ENCODE peak calls at places on chromosomes 4 and X, in eight cellular contexts. One of them, this sample, is unnamed.

GRCh38 chrX:21655901-21656586 is 2.1 kb downstream of the KLHL34 start:
- DNase-seq in anterior cingulate cortex: no peak
- DNase-seq in nephron progenitor cell: no peak
- DNase-seq in amniotic stem cell: no peak
- DNase-seq in RPMI8226: no peak
- DNase-seq in nucleus accumbens: no peak
- DNase-seq in activated B cell treated with CpG ODN at 0.5 μM for 24 hours: peak; percentile 15
- DNase-seq in iPS-NIHi11: no peak
- DNase-seq in this sample: no peak

GRCh38 chr4:166043801-166044200 is 170.8 kb downstream of the TLL1 start:
- DNase-seq in iPS-NIHi11: no peak
- DNase-seq in anterior cingulate cortex: no peak
- DNase-seq in RPMI8226: no peak
- DNase-seq in activated B cell treated with CpG ODN at 0.5 μM for 24 hours: no peak
- DNase-seq in nucleus accumbens: no peak
- DNase-seq in amniotic stem cell: no peak
- DNase-seq in nephron progenitor cell: no peak
- DNase-seq in this sample: no peak

GRCh38 chr4:76495166-76495565 is 60.1 kb downstream of the SHROOM3 start:
- DNase-seq in RPMI8226: no peak
- DNase-seq in iPS-NIHi11: no peak
- DNase-seq in nucleus accumbens: no peak
- DNase-seq in nephron progenitor cell: no peak
- DNase-seq in anterior cingulate cortex: no peak
- DNase-seq in activated B cell treated with CpG ODN at 0.5 μM for 24 hours: no peak
- DNase-seq in amniotic stem cell: no peak
- DNase-seq in this sample: no peak

GRCh38 chrX:38817004-38817703 is 15.9 kb downstream of the MID1IP1 start:
- DNase-seq in nephron progenitor cell: peak; percentile 3
- DNase-seq in iPS-NIHi11: peak; percentile 41
- DNase-seq in RPMI8226: peak; percentile 19
- DNase-seq in anterior cingulate cortex: no peak
- DNase-seq in nucleus accumbens: no peak
- DNase-seq in amniotic stem cell: no peak
- DNase-seq in activated B cell treated with CpG ODN at 0.5 μM for 24 hours: no peak
- DNase-seq in this sample: no peak

GRCh38 chr4:77006753-77007355 is 57.3 kb downstream of the SEPTIN11 start:
- DNase-seq in iPS-NIHi11: no peak
- DNase-seq in nucleus accumbens: no peak
- DNase-seq in amniotic stem cell: no peak
- DNase-seq in anterior cingulate cortex: no peak
- DNase-seq in activated B cell treated with CpG ODN at 0.5 μM for 24 hours: no peak
- DNase-seq in nephron progenitor cell: no peak
- DNase-seq in RPMI8226: no peak
- DNase-seq in this sample: no peak

GRCh38 chr4:42954925-42955669 is 62.6 kb downstream of the GRXCR1 start:
- DNase-seq in nephron progenitor cell: no peak
- DNase-seq in activated B cell treated with CpG ODN at 0.5 μM for 24 hours: no peak
- DNase-seq in RPMI8226: no peak
- DNase-seq in iPS-NIHi11: no peak
- DNase-seq in nucleus accumbens: no peak
- DNase-seq in amniotic stem cell: no peak
- DNase-seq in anterior cingulate cortex: peak; percentile 20
- DNase-seq in this sample: no peak

GRCh38 chr4:166903408-166903807 is 330.9 kb downstream of the SPOCK3 start:
- DNase-seq in nephron progenitor cell: no peak
- DNase-seq in RPMI8226: no peak
- DNase-seq in anterior cingulate cortex: no peak
- DNase-seq in amniotic stem cell: no peak
- DNase-seq in iPS-NIHi11: no peak
- DNase-seq in activated B cell treated with CpG ODN at 0.5 μM for 24 hours: no peak
- DNase-seq in nucleus accumbens: no peak
- DNase-seq in this sample: no peak

GRCh38 chr4:10605056-10605455 is 79.5 kb downstream of the CLNK start:
- DNase-seq in RPMI8226: no peak
- DNase-seq in activated B cell treated with CpG ODN at 0.5 μM for 24 hours: no peak
- DNase-seq in nephron progenitor cell: no peak
- DNase-seq in anterior cingulate cortex: no peak
- DNase-seq in iPS-NIHi11: no peak
- DNase-seq in amniotic stem cell: no peak
- DNase-seq in nucleus accumbens: no peak
- DNase-seq in this sample: no peak

GRCh38 chr4:3410401-3411135 is 31.2 kb upstream of the HGFAC start:
- DNase-seq in amniotic stem cell: no peak
- DNase-seq in nucleus accumbens: no peak
- DNase-seq in iPS-NIHi11: no peak
- DNase-seq in anterior cingulate cortex: no peak
- DNase-seq in nephron progenitor cell: no peak
- DNase-seq in activated B cell treated with CpG ODN at 0.5 μM for 24 hours: no peak
- DNase-seq in RPMI8226: no peak
- DNase-seq in this sample: no peak

GRCh38 chr4:41176357-41176756 is 38.0 kb downstream of the APBB2 start:
- DNase-seq in nucleus accumbens: no peak
- DNase-seq in RPMI8226: no peak
- DNase-seq in amniotic stem cell: peak; percentile 45
- DNase-seq in anterior cingulate cortex: no peak
- DNase-seq in activated B cell treated with CpG ODN at 0.5 μM for 24 hours: no peak
- DNase-seq in nephron progenitor cell: no peak
- DNase-seq in iPS-NIHi11: no peak
- DNase-seq in this sample: no peak

GRCh38 chr4:55866290-55866907 is 13.0 kb downstream of the EXOC1 start:
- DNase-seq in nucleus accumbens: no peak
- DNase-seq in nephron progenitor cell: no peak
- DNase-seq in activated B cell treated with CpG ODN at 0.5 μM for 24 hours: no peak
- DNase-seq in RPMI8226: peak; percentile 30
- DNase-seq in iPS-NIHi11: no peak
- DNase-seq in anterior cingulate cortex: no peak
- DNase-seq in amniotic stem cell: peak; percentile 80
- DNase-seq in this sample: no peak

GRCh38 chr4:5027366-5027765 is 8.1 kb upstream of the CYTL1 start:
- DNase-seq in anterior cingulate cortex: no peak
- DNase-seq in RPMI8226: no peak
- DNase-seq in nucleus accumbens: no peak
- DNase-seq in iPS-NIHi11: no peak
- DNase-seq in activated B cell treated with CpG ODN at 0.5 μM for 24 hours: no peak
- DNase-seq in amniotic stem cell: no peak
- DNase-seq in nephron progenitor cell: no peak
- DNase-seq in this sample: no peak

GRCh38 chr4:92387459-92388069 is 83.8 kb downstream of the GRID2 start:
- DNase-seq in anterior cingulate cortex: peak; percentile 8
- DNase-seq in activated B cell treated with CpG ODN at 0.5 μM for 24 hours: no peak
- DNase-seq in RPMI8226: peak; percentile 7
- DNase-seq in amniotic stem cell: peak; percentile 10
- DNase-seq in nucleus accumbens: no peak
- DNase-seq in nephron progenitor cell: peak; percentile 8
- DNase-seq in iPS-NIHi11: peak; percentile 57
- DNase-seq in this sample: peak; percentile 39

GRCh38 chr4:105352826-105353225 is 121.0 kb downstream of the PPA2 start:
- DNase-seq in activated B cell treated with CpG ODN at 0.5 μM for 24 hours: no peak
- DNase-seq in anterior cingulate cortex: no peak
- DNase-seq in amniotic stem cell: no peak
- DNase-seq in iPS-NIHi11: no peak
- DNase-seq in nucleus accumbens: no peak
- DNase-seq in RPMI8226: no peak
- DNase-seq in nephron progenitor cell: no peak
- DNase-seq in this sample: no peak

GRCh38 chr4:168695288-168695687 is 198.4 kb downstream of the PALLD start:
- DNase-seq in iPS-NIHi11: no peak
- DNase-seq in amniotic stem cell: no peak
- DNase-seq in anterior cingulate cortex: no peak
- DNase-seq in activated B cell treated with CpG ODN at 0.5 μM for 24 hours: no peak
- DNase-seq in nephron progenitor cell: no peak
- DNase-seq in RPMI8226: no peak
- DNase-seq in nucleus accumbens: no peak
- DNase-seq in this sample: no peak

GRCh38 chrX:18574591-18574990 is 97.3 kb downstream of the RS1 start:
- DNase-seq in nucleus accumbens: no peak
- DNase-seq in amniotic stem cell: peak; percentile 9
- DNase-seq in anterior cingulate cortex: no peak
- DNase-seq in iPS-NIHi11: no peak
- DNase-seq in RPMI8226: no peak
- DNase-seq in nephron progenitor cell: no peak
- DNase-seq in activated B cell treated with CpG ODN at 0.5 μM for 24 hours: no peak
- DNase-seq in this sample: no peak

GRCh38 chrX:37405954-37406353 is 56.8 kb downstream of the PRRG1 start:
- DNase-seq in anterior cingulate cortex: no peak
- DNase-seq in RPMI8226: no peak
- DNase-seq in nephron progenitor cell: no peak
- DNase-seq in iPS-NIHi11: no peak
- DNase-seq in amniotic stem cell: no peak
- DNase-seq in nucleus accumbens: no peak
- DNase-seq in activated B cell treated with CpG ODN at 0.5 μM for 24 hours: no peak
- DNase-seq in this sample: no peak

GRCh38 chr4:144787365-144788263 is 141.7 kb downstream of the HHIP start:
- DNase-seq in nephron progenitor cell: no peak
- DNase-seq in RPMI8226: peak; percentile 14
- DNase-seq in amniotic stem cell: no peak
- DNase-seq in activated B cell treated with CpG ODN at 0.5 μM for 24 hours: no peak
- DNase-seq in nucleus accumbens: no peak
- DNase-seq in iPS-NIHi11: peak; percentile 69
- DNase-seq in anterior cingulate cortex: peak; percentile 10
- DNase-seq in this sample: peak; percentile 25

GRCh38 chrX:57074458-57074857 is 46.9 kb downstream of the SPIN2B start:
- DNase-seq in activated B cell treated with CpG ODN at 0.5 μM for 24 hours: no peak
- DNase-seq in nucleus accumbens: no peak
- DNase-seq in nephron progenitor cell: no peak
- DNase-seq in amniotic stem cell: no peak
- DNase-seq in iPS-NIHi11: no peak
- DNase-seq in anterior cingulate cortex: no peak
- DNase-seq in RPMI8226: no peak
- DNase-seq in this sample: no peak

GRCh38 chr4:968221-968620 is 5.1 kb downstream of the DGKQ start:
- DNase-seq in activated B cell treated with CpG ODN at 0.5 μM for 24 hours: no peak
- DNase-seq in amniotic stem cell: no peak
- DNase-seq in nephron progenitor cell: no peak
- DNase-seq in RPMI8226: no peak
- DNase-seq in iPS-NIHi11: no peak
- DNase-seq in nucleus accumbens: no peak
- DNase-seq in anterior cingulate cortex: no peak
- DNase-seq in this sample: no peak

GRCh38 chr4:40254961-40255721 is 58.3 kb downstream of the RHOH start:
- DNase-seq in iPS-NIHi11: no peak
- DNase-seq in nucleus accumbens: no peak
- DNase-seq in nephron progenitor cell: no peak
- DNase-seq in RPMI8226: no peak
- DNase-seq in activated B cell treated with CpG ODN at 0.5 μM for 24 hours: no peak
- DNase-seq in anterior cingulate cortex: no peak
- DNase-seq in amniotic stem cell: peak; percentile 14
- DNase-seq in this sample: no peak

GRCh38 chr4:66073961-66074360 is 403.7 kb upstream of the EPHA5 start:
- DNase-seq in nucleus accumbens: no peak
- DNase-seq in RPMI8226: no peak
- DNase-seq in amniotic stem cell: no peak
- DNase-seq in nephron progenitor cell: no peak
- DNase-seq in iPS-NIHi11: no peak
- DNase-seq in activated B cell treated with CpG ODN at 0.5 μM for 24 hours: no peak
- DNase-seq in anterior cingulate cortex: no peak
- DNase-seq in this sample: no peak

GRCh38 chrX:42396136-42396535 is 381.8 kb downstream of the PPP1R2C start:
- DNase-seq in nephron progenitor cell: no peak
- DNase-seq in activated B cell treated with CpG ODN at 0.5 μM for 24 hours: no peak
- DNase-seq in anterior cingulate cortex: no peak
- DNase-seq in RPMI8226: no peak
- DNase-seq in iPS-NIHi11: no peak
- DNase-seq in nucleus accumbens: no peak
- DNase-seq in amniotic stem cell: no peak
- DNase-seq in this sample: no peak

GRCh38 chr4:146033149-146033548 is 94.5 kb upstream of the ZNF827 start:
- DNase-seq in RPMI8226: no peak
- DNase-seq in nucleus accumbens: no peak
- DNase-seq in nephron progenitor cell: no peak
- DNase-seq in iPS-NIHi11: no peak
- DNase-seq in anterior cingulate cortex: no peak
- DNase-seq in amniotic stem cell: no peak
- DNase-seq in activated B cell treated with CpG ODN at 0.5 μM for 24 hours: no peak
- DNase-seq in this sample: no peak

GRCh38 chr4:74338792-74339333 is 26.1 kb upstream of the EREG start:
- DNase-seq in RPMI8226: no peak
- DNase-seq in anterior cingulate cortex: no peak
- DNase-seq in iPS-NIHi11: no peak
- DNase-seq in nephron progenitor cell: no peak
- DNase-seq in amniotic stem cell: no peak
- DNase-seq in activated B cell treated with CpG ODN at 0.5 μM for 24 hours: no peak
- DNase-seq in nucleus accumbens: no peak
- DNase-seq in this sample: no peak

This sample was measured in HEK293T.